ENCODE peak calls at places on chromosomes 16 and 17, in six cellular contexts. Q, A, W, X, U and P are unnamed samples.

GRCh38 chr17:27466376-27466747 is 10.1 kb downstream of the KSR1 start:
- DNase-seq in U (peak), A (no peak), Q (no peak), W (no peak), X (no peak), P (no peak)

GRCh38 chr17:32546031-32546444 is 59.2 kb downstream of the CDK5R1 start:
- DNase-seq in X (no peak), A (no peak), W (no peak), Q (no peak), U (peak), P (no peak)

GRCh38 chr16:11474617-11475291 is 112.0 kb downstream of the LITAF start:
- DNase-seq in X (no peak), U (no peak), Q (no peak), A (no peak), W (no peak), P (no peak)

GRCh38 chr17:69414408-69415274 is at the start of gene MAP2K6:
- DNase-seq in Q (peak), X (no peak), A (peak), W (peak), U (peak), P (peak)

GRCh38 chr17:77644181-77644972 is 314.1 kb upstream of the TNRC6C start:
- DNase-seq in A (no peak), W (no peak), U (peak), Q (no peak), X (no peak), P (no peak)

GRCh38 chr16:87464691-87465300 is 28.0 kb downstream of the ZCCHC14 start:
- DNase-seq in Q (peak), A (no peak), X (peak), W (no peak), U (no peak), P (no peak)

GRCh38 chr16:15509593-15510520 is 75.5 kb downstream of the BMERB1 start:
- DNase-seq in X (no peak), Q (peak), W (no peak), U (no peak), A (no peak), P (no peak)

GRCh38 chr16:23072084-23072599 is 77.1 kb downstream of the USP31 start:
- DNase-seq in X (no peak), W (no peak), U (no peak), A (no peak), Q (peak), P (no peak)

GRCh38 chr17:5508855-5509254 is 22.5 kb downstream of the MIS12 start:
- DNase-seq in A (no peak), X (no peak), U (peak), Q (peak), W (no peak), P (no peak)

GRCh38 chr16:88347656-88348376 is 34.9 kb upstream of the ZNF469 start:
- DNase-seq in X (no peak), U (no peak), A (peak), W (peak), Q (no peak), P (peak)

GRCh38 chr16:69610356-69610755 is 44.6 kb downstream of the NFAT5 start:
- DNase-seq in W (no peak), U (no peak), X (no peak), A (no peak), Q (no peak), P (no peak)

GRCh38 chr16:23060458-23061320 is 88.6 kb downstream of the USP31 start:
- DNase-seq in A (peak), W (no peak), X (peak), Q (peak), U (peak), P (peak)

GRCh38 chr17:17783825-17784598 is 52.8 kb downstream of the SREBF1 start:
- DNase-seq in Q (peak), A (peak), U (peak), X (no peak), W (peak), P (peak)

GRCh38 chr16:67393111-67393789 is at the start of gene TPPP3:
- DNase-seq in U (peak), W (no peak), X (no peak), Q (peak), A (peak), P (peak)

GRCh38 chr16:69191136-69191535 is 4.2 kb downstream of the SNTB2 start:
- DNase-seq in A (no peak), X (no peak), U (no peak), Q (no peak), W (no peak), P (no peak)

GRCh38 chr17:77352996-77353395 is 212.2 kb downstream of the SEC14L1 start:
- DNase-seq in U (no peak), A (no peak), X (no peak), W (no peak), Q (no peak), P (no peak)

GRCh38 chr16:80260906-80261311 is 279.9 kb upstream of the DYNLRB2 start:
- DNase-seq in Q (no peak), A (no peak), W (no peak), U (no peak), X (no peak), P (no peak)

GRCh38 chr17:28878158-28878910 is 19.2 kb downstream of the FLOT2 start:
- DNase-seq in A (no peak), W (no peak), Q (no peak), U (no peak), X (no peak), P (no peak)

GRCh38 chr16:1991588-1992474 is 2.1 kb downstream of the SYNGR3 start:
- DNase-seq in Q (peak), A (peak), W (peak), X (no peak), U (peak), P (peak)

GRCh38 chr17:27494192-27495091 is 38.2 kb downstream of the KSR1 start:
- DNase-seq in X (no peak), U (peak), Q (no peak), W (no peak), A (no peak), P (no peak)

GRCh38 chr17:16507918-16508533 is 16.0 kb upstream of the LRRC75A start:
- DNase-seq in Q (no peak), W (no peak), A (no peak), X (no peak), U (no peak), P (no peak)

GRCh38 chr16:48918520-48919258 is 308.7 kb upstream of the N4BP1 start:
- DNase-seq in A (no peak), W (no peak), Q (no peak), U (no peak), X (no peak), P (no peak)

GRCh38 chr16:4746991-4747574 is 12.7 kb downstream of the DNAAF8 start:
- DNase-seq in U (peak), X (no peak), W (no peak), A (no peak), Q (no peak), P (no peak)

GRCh38 chr17:65783845-65784334 is 222.4 kb upstream of the AXIN2 start:
- DNase-seq in W (no peak), Q (peak), X (peak), U (no peak), A (no peak), P (no peak)

GRCh38 chr16:13503960-13504635 is 415.9 kb upstream of the ERCC4 start:
- DNase-seq in U (no peak), W (no peak), Q (no peak), X (no peak), A (no peak), P (no peak)

GRCh38 chr16:2910441-2910840 is 1.3 kb upstream of the FLYWCH1 start:
- DNase-seq in A (no peak), U (no peak), W (no peak), Q (no peak), X (no peak), P (no peak)

GRCh38 chr16:55042556-55043432 is 112.1 kb downstream of the IRX5 start:
- DNase-seq in Q (no peak), X (no peak), U (no peak), A (no peak), W (no peak), P (no peak)

GRCh38 chr17:73833779-73834613 is 189.8 kb upstream of the SDK2 start:
- DNase-seq in Q (no peak), A (no peak), W (no peak), X (no peak), U (peak), P (no peak)

GRCh38 chr17:77498875-77499698 is 358.3 kb downstream of the SEC14L1 start:
- DNase-seq in Q (no peak), W (no peak), U (no peak), X (no peak), A (no peak), P (peak)

GRCh38 chr17:59914274-59914854 is 21.4 kb downstream of the RPS6KB1 start:
- DNase-seq in U (peak), W (no peak), Q (peak), A (peak), X (no peak), P (no peak)

GRCh38 chr17:77874303-77875050 is 84.0 kb upstream of the TNRC6C start:
- DNase-seq in A (no peak), X (no peak), W (no peak), Q (no peak), U (no peak), P (no peak)

GRCh38 chr17:15910791-15911190 is 34.1 kb upstream of the ADORA2B start:
- DNase-seq in Q (no peak), A (no peak), W (no peak), X (no peak), U (no peak), P (no peak)

GRCh38 chr16:23640669-23640958 is 496 bp downstream of the PALB2 start:
- DNase-seq in Q (no peak), X (no peak), W (no peak), A (no peak), U (no peak), P (no peak)

GRCh38 chr17:49715717-49716279 is 8.0 kb upstream of the SLC35B1 start:
- DNase-seq in Q (no peak), U (no peak), X (no peak), W (no peak), A (peak), P (no peak)

GRCh38 chr17:2064511-2064910 is 9.6 kb downstream of the HIC1 start:
- DNase-seq in W (no peak), Q (peak), A (no peak), U (no peak), X (no peak), P (no peak)

GRCh38 chr17:46038414-46038813 is 39.4 kb downstream of the STH start:
- DNase-seq in U (no peak), X (no peak), W (no peak), A (no peak), Q (no peak), P (no peak)

GRCh38 chr16:4874686-4875085 is 27.4 kb downstream of the UBN1 start:
- DNase-seq in Q (no peak), X (no peak), A (no peak), U (no peak), W (no peak), P (no peak)